ENCODE peak calls at places on chromosomes 13 and 19, in seven cellular contexts. U, K, Q, N, B, M and J are unnamed samples.
A peak's percentile ranks its signal among the peaks of the same experiment; 100 is the strongest.

GRCh38 chr19:13476071-13476470 is 30.2 kb downstream of the CACNA1A start:
- DNase-seq in U (no peak), K (no peak), Q (no peak), N (no peak), B (no peak), M (no peak), J (no peak)

GRCh38 chr13:76717092-76717491 is 169.1 kb downstream of the KCTD12 start:
- DNase-seq in U (no peak), K (no peak), Q (no peak), N (no peak), B (no peak), M (no peak), J (no peak)

GRCh38 chr19:413756-414420 is 4.9 kb upstream of the C2CD4C start:
- DNase-seq in U (no peak), K (no peak), Q (no peak), N (no peak), B (no peak), M (no peak), J (no peak)

GRCh38 chr13:56510836-56511235 is 629.9 kb upstream of the PRR20A start:
- DNase-seq in U (no peak), K (no peak), Q (no peak), N (no peak), B (no peak), M (no peak), J (no peak)

GRCh38 chr13:54016548-54016947 is 987.9 kb downstream of the OLFM4 start:
- DNase-seq in U (no peak), K (no peak), Q (no peak), N (no peak), B (no peak), M (no peak), J (no peak)

GRCh38 chr19:294341-294818 is 3.2 kb upstream of the PLPP2 start:
- DNase-seq in U (no peak), K (no peak), Q (no peak), N (no peak), B (no peak), M (no peak), J (no peak)

GRCh38 chr13:113660066-113660465 is 2.1 kb upstream of the ATP4B start:
- DNase-seq in U (no peak), K (no peak), Q (no peak), N (no peak), B (no peak), M (no peak), J (no peak)

GRCh38 chr13:24341439-24341838 is 32.1 kb downstream of the C1QTNF9 start:
- DNase-seq in U (no peak), K (no peak), Q (no peak), N (no peak), B (no peak), M (peak; percentile 12), J (no peak)

GRCh38 chr13:52353116-52353718 is 52.8 kb downstream of the THSD1 start:
- DNase-seq in U (no peak), K (no peak), Q (no peak), N (no peak), B (no peak), M (peak; percentile 46), J (no peak)

GRCh38 chr13:28429685-28430290 is 65.1 kb downstream of the FLT1 start:
- DNase-seq in U (no peak), K (no peak), Q (no peak), N (no peak), B (no peak), M (no peak), J (no peak)

GRCh38 chr13:113848431-113849260 is 15.2 kb downstream of the GAS6 start:
- DNase-seq in U (no peak), K (no peak), Q (no peak), N (no peak), B (no peak), M (no peak), J (no peak)

GRCh38 chr19:41531438-41532311 is 44.3 kb upstream of the CEACAM21 start:
- DNase-seq in U (peak; percentile 74), K (peak; percentile 64), Q (no peak), N (peak; percentile 97), B (no peak), M (peak; percentile 61), J (peak; percentile 67)

GRCh38 chr19:16778796-16779411 is 50.3 kb upstream of the SIN3B start:
- DNase-seq in U (peak; percentile 19), K (peak; percentile 3), Q (peak; percentile 48), N (peak; percentile 72), B (no peak), M (peak; percentile 79), J (peak; percentile 35)

GRCh38 chr19:30236006-30236405 is 136.2 kb upstream of the ZNF536 start:
- DNase-seq in U (no peak), K (no peak), Q (no peak), N (no peak), B (peak; percentile 44), M (no peak), J (no peak)

GRCh38 chr19:3360494-3361383 is 5.6 kb upstream of the NFIC start:
- DNase-seq in U (peak; percentile 72), K (peak; percentile 65), Q (no peak), N (peak; percentile 69), B (peak; percentile 82), M (no peak), J (peak; percentile 63)

GRCh38 chr19:37635076-37636056 is 19.9 kb downstream of the ZFP30 start:
- DNase-seq in U (no peak), K (no peak), Q (no peak), N (no peak), B (no peak), M (no peak), J (no peak)

GRCh38 chr19:1266818-1267440 is 2.2 kb upstream of the CIRBP start:
- DNase-seq in U (peak; percentile 80), K (peak; percentile 68), Q (no peak), N (peak; percentile 72), B (peak; percentile 77), M (no peak), J (peak; percentile 29)

GRCh38 chr13:46343279-46343949 is 43.6 kb downstream of the RUBCNL start:
- DNase-seq in U (no peak), K (no peak), Q (no peak), N (no peak), B (no peak), M (no peak), J (no peak)

GRCh38 chr13:97359181-97360057 is 74.5 kb upstream of the RAP2A start:
- DNase-seq in U (no peak), K (no peak), Q (no peak), N (peak; percentile 84), B (peak; percentile 35), M (peak; percentile 70), J (peak; percentile 11)

GRCh38 chr19:10593820-10594637 is 6.9 kb upstream of the AP1M2 start:
- DNase-seq in U (no peak), K (no peak), Q (no peak), N (no peak), B (peak; percentile 45), M (no peak), J (no peak)

GRCh38 chr13:31530883-31531282 is 208.4 kb upstream of the RXFP2 start:
- DNase-seq in U (no peak), K (no peak), Q (no peak), N (no peak), B (no peak), M (no peak), J (no peak)

GRCh38 chr19:47274071-47274890 is at the start of gene INAFM1:
- DNase-seq in U (peak; percentile 97), K (peak; percentile 97), Q (peak; percentile 91), N (peak; percentile 97), B (peak; percentile 91), M (peak; percentile 65), J (peak; percentile 87)

GRCh38 chr19:21604941-21605548 is 99.6 kb downstream of the ZNF429 start:
- DNase-seq in U (no peak), K (no peak), Q (no peak), N (no peak), B (no peak), M (no peak), J (no peak)

GRCh38 chr13:22662771-22663170 is 518.0 kb upstream of the SGCG start:
- DNase-seq in U (no peak), K (no peak), Q (no peak), N (no peak), B (no peak), M (no peak), J (no peak)